ENCODE peak calls at places on chromosome 10, in five cellular contexts. S, U, B, E and X are unnamed samples.

GRCh38 chr10:14086596-14086995 is 244.1 kb downstream of the FRMD4A start:
- DNase-seq in S (no peak), U (no peak), E (no peak), B (no peak), X (no peak)

GRCh38 chr10:73168486-73168844 is 546 bp downstream of the FAM149B1 start:
- DNase-seq in U (no peak), S (no peak), B (no peak), E (no peak), X (no peak)

GRCh38 chr10:14953452-14954000 is 370 bp downstream of the DCLRE1C start:
- DNase-seq in S (peak; percentile 59), E (no peak), U (peak; percentile 75), B (peak; percentile 51), X (peak; percentile 45)

GRCh38 chr10:130807721-130808120 is 503.8 kb downstream of the TCERG1L start:
- DNase-seq in B (no peak), S (no peak), U (peak; percentile 9), E (no peak), X (no peak)

GRCh38 chr10:6056411-6057135 is 5.6 kb downstream of the IL2RA start:
- DNase-seq in E (peak; percentile 5), U (peak; percentile 17), B (peak; percentile 10), S (no peak), X (no peak)

GRCh38 chr10:110803830-110804338 is 67.8 kb upstream of the PDCD4 start:
- DNase-seq in B (peak; percentile 60), S (peak; percentile 71), E (peak; percentile 79), U (peak; percentile 79), X (no peak)

GRCh38 chr10:28631896-28632596 is 45.3 kb upstream of the BAMBI start:
- DNase-seq in E (no peak), U (no peak), S (no peak), B (no peak), X (no peak)

GRCh38 chr10:92531132-92531531 is 42.8 kb downstream of the IDE start:
- DNase-seq in B (no peak), E (no peak), U (no peak), S (no peak), X (no peak)

GRCh38 chr10:4651404-4652037 is 174.5 kb upstream of the AKR1E2 start:
- DNase-seq in B (no peak), U (no peak), S (no peak), E (no peak), X (no peak)

GRCh38 chr10:132113766-132114365 is 48.1 kb downstream of the JAKMIP3 start:
- DNase-seq in E (peak; percentile 1), U (no peak), B (peak; percentile 16), S (no peak), X (no peak)

GRCh38 chr10:86340176-86340990 is 26.2 kb downstream of the GRID1 start:
- DNase-seq in E (no peak), U (no peak), B (no peak), S (no peak), X (no peak)

GRCh38 chr10:72322280-72323058 is 32.2 kb downstream of the DNAJB12 start:
- DNase-seq in U (no peak), E (no peak), S (no peak), B (no peak), X (no peak)

GRCh38 chr10:6689036-6689435 is 109.0 kb upstream of the PRKCQ start:
- DNase-seq in U (no peak), S (no peak), B (no peak), E (no peak), X (no peak)

GRCh38 chr10:117168135-117168674 is 29.1 kb upstream of the KCNK18 start:
- DNase-seq in U (peak; percentile 60), S (peak; percentile 74), E (peak; percentile 24), B (peak; percentile 68), X (peak; percentile 54)

GRCh38 chr10:13684813-13685511 is 98.2 kb downstream of the PRPF18 start:
- DNase-seq in S (no peak), B (no peak), U (no peak), E (no peak), X (no peak)

GRCh38 chr10:26805567-26806245 is 55.1 kb downstream of the ABI1 start:
- DNase-seq in B (no peak), E (no peak), U (no peak), S (no peak), X (no peak)

GRCh38 chr10:12755075-12755474 is 246.4 kb downstream of the CCDC3 start:
- DNase-seq in U (no peak), E (no peak), B (no peak), S (no peak), X (no peak)

GRCh38 chr10:98168766-98169165 is 34.3 kb downstream of the R3HCC1L start:
- DNase-seq in U (no peak), B (no peak), S (no peak), E (no peak), X (no peak)

GRCh38 chr10:49139866-49140195 is 6.0 kb upstream of the FAM170B start:
- DNase-seq in U (peak; percentile 65), B (no peak), S (no peak), E (no peak), X (no peak)

GRCh38 chr10:107971411-107971810 is 806.9 kb upstream of the SORCS1 start:
- DNase-seq in B (no peak), U (no peak), E (no peak), S (no peak), X (no peak)

GRCh38 chr10:119602241-119603095 is 5.7 kb upstream of the TIAL1 start:
- DNase-seq in E (no peak), B (no peak), U (no peak), S (no peak), X (no peak)

GRCh38 chr10:82213784-82214183 is 338.8 kb downstream of the NRG3 start:
- DNase-seq in E (no peak), B (no peak), S (no peak), U (no peak), X (no peak)

GRCh38 chr10:126216221-126216701 is 172.0 kb downstream of the ADAM12 start:
- DNase-seq in S (no peak), U (no peak), B (no peak), E (no peak), X (no peak)

GRCh38 chr10:71262027-71262426 is 49.7 kb downstream of the UNC5B start:
- DNase-seq in B (no peak), U (no peak), E (no peak), S (no peak), X (no peak)

GRCh38 chr10:124912487-124912886 is 29.4 kb upstream of the ZRANB1 start:
- DNase-seq in B (no peak), S (no peak), U (no peak), E (no peak), X (no peak)
- H3K27ac ChIP-seq in B (peak overlapping the region; percentile 63), S (no peak overlapping the region), U (peak overlapping the region; percentile 6), E (peak overlapping the region; percentile 79), X (peak overlapping the region; percentile 57)

GRCh38 chr10:68331455-68332258 is at the start of gene HNRNPH3:
- DNase-seq in B (peak; percentile 99), E (peak; percentile 99), U (peak; percentile 99), S (peak; percentile 99), X (peak; percentile 98)
- TF ChIP-seq CTCF in B (no peak), E (peak; percentile 16), U (no peak), S (no peak), X (no peak)

GRCh38 chr10:35210961-35211360 is 84.3 kb downstream of the CREM start:
- DNase-seq in U (no peak), S (no peak), B (no peak), E (no peak), X (no peak)
- H3K27ac ChIP-seq in U (no peak overlapping the region), S (no peak overlapping the region), B (no peak overlapping the region), E (no peak overlapping the region), X (no peak overlapping the region)

DNA sequence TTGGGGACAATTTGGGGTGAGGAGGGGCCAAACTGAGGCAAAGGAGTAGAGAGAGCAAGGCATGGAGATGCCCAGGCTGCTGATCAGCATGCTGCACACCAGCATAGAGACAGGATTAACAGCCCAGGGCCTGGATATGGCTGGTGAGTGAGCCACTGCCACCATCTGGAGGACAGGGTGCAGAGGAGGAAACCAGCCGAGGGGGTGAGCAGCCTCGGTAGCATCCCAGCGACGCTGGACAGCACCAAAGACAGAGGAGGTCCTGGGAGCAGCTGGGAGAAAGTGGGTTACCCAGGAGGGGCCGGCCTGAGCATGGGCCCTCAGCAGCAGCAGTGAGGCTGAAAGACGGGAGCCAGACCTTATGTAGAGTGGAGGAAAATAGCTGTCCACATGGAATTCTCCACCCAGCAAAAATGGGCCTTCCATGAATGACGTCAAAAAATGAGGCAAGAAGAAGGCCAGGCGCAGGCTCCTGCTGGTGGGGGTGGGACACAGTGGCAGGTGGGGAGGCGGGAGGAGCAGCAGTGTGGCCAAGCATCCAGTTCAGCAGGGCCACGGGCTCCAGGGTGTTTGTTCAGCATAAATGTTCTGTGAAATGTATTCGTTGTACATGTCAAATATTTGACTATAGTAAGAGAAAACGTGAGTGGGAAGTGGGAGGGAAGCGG is 16.7 kb downstream of the RET start:
- DNase-seq in S (peak; percentile 53), E (no peak), B (no peak), U (no peak), X (no peak)
- TF ChIP-seq CTCF in S (no peak), E (no peak), B (no peak), U (no peak), X (no peak)

GRCh38 chr10:2610946-2611345 is 456.4 kb upstream of the PFKP start:
- DNase-seq in E (no peak), S (no peak), U (peak; percentile 81), B (no peak), X (no peak)

DNA sequence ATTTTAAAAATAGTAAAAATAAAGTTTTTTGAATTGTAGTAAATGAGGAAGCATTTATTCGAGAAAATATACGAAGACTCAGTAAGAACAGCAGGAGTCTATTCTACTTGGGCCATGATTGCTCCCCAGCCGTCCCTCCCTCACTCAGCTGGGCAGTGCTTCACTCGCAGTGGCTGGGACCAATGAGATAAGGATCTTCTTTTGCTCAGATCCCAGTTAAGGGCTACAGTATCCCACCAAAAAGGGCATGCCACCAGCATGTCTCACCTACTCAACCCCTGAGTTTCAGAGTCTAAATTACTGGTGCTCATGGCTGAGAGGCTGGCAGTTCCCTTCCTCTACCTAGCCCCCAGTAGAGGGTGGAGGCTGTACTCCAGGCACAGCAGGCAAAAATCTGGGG is 455.7 kb upstream of the PFKP start:
- DNase-seq in U (no peak), B (no peak), E (no peak), S (no peak), X (no peak)
- H3K27ac ChIP-seq in U (no peak overlapping the region), B (no peak overlapping the region), E (no peak overlapping the region), S (no peak overlapping the region), X (no peak overlapping the region)